ENCODE peak calls at places on chromosomes 2 and 18, in four cellular contexts. Y is effector CD4-positive, alpha-beta T cell; E is activated CD8-positive, alpha-beta memory T cell treated with anti-CD3 and anti-CD28 coated beads for 4 hours; V is EL. B is an unnamed sample.
A peak's percentile ranks its signal among the peaks of the same experiment; 100 is the strongest.

GRCh38 chr18:79596451-79597175 is 83.0 kb upstream of the CTDP1 start:
- DNase-seq in Y (no peak), E (no peak), V (no peak), B (peak; percentile 61)

GRCh38 chr2:239831272-239831731 is 193.8 kb downstream of the NDUFA10 start:
- DNase-seq in Y (no peak), E (no peak), V (peak; percentile 4), B (no peak)

GRCh38 chr2:38037325-38037724 is 38.6 kb downstream of the CYP1B1 start:
- DNase-seq in E (no peak), Y (no peak), V (peak; percentile 18), B (no peak)

GRCh38 chr2:36667931-36668330 is 28.6 kb upstream of the VIT start:
- DNase-seq in E (no peak), Y (no peak), V (no peak), B (no peak)

GRCh38 chr2:10279946-10280463 is 22.7 kb upstream of the HPCAL1 start:
- DNase-seq in V (no peak), E (no peak), Y (no peak), B (no peak)

GRCh38 chr2:227802882-227803281 is 10.8 kb upstream of the CCL20 start:
- DNase-seq in E (no peak), V (no peak), Y (no peak), B (no peak)

GRCh38 chr2:234823877-234824376 is 127.9 kb upstream of the SH3BP4 start:
- DNase-seq in E (no peak), Y (no peak), V (peak; percentile 93), B (no peak)

GRCh38 chr2:106658616-106659015 is 171.5 kb downstream of the CD8B2 start:
- DNase-seq in Y (no peak), V (no peak), E (no peak), B (no peak)

GRCh38 chr2:226643550-226644275 is 155.9 kb downstream of the IRS1 start:
- DNase-seq in Y (no peak), V (no peak), E (no peak), B (no peak)

GRCh38 chr18:73774836-73775509 is 372.7 kb downstream of the FBXO15 start:
- DNase-seq in V (no peak), Y (no peak), E (no peak), B (no peak)

GRCh38 chr2:54469484-54470053 is 13.4 kb downstream of the SPTBN1 start:
- DNase-seq in V (no peak), Y (no peak), E (no peak), B (no peak)

GRCh38 chr2:8229546-8229986 is 452.3 kb upstream of the ID2 start:
- DNase-seq in E (no peak), Y (no peak), V (peak; percentile 53), B (no peak)

GRCh38 chr2:112958428-112959108 is 19.2 kb upstream of the IL36G start:
- DNase-seq in E (no peak), V (peak; percentile 65), Y (peak; percentile 12), B (no peak)

GRCh38 chr2:219125225-219125885 is 35.3 kb downstream of the NHEJ1 start:
- DNase-seq in Y (no peak), E (no peak), V (peak; percentile 89), B (no peak)

GRCh38 chr2:26285931-26286330 is 41.2 kb downstream of the HADHB start:
- DNase-seq in V (no peak), E (no peak), Y (no peak), B (no peak)

GRCh38 chr2:231068525-231069222 is 12.0 kb downstream of the PSMD1 start:
- DNase-seq in V (peak; percentile 60), E (no peak), Y (no peak), B (no peak)

GRCh38 chr2:222568866-222569265 is 87.0 kb downstream of the FARSB start:
- DNase-seq in V (peak; percentile 32), Y (no peak), E (no peak), B (no peak)

GRCh38 chr2:239143858-239144712 is 256.7 kb downstream of the HDAC4 start:
- DNase-seq in V (peak; percentile 35), Y (peak; percentile 13), E (no peak), B (peak; percentile 72)

GRCh38 chr18:58402247-58402646 is 226.6 kb downstream of the ALPK2 start:
- DNase-seq in Y (no peak), V (no peak), E (no peak), B (no peak)

GRCh38 chr2:25215948-25216679 is 47.7 kb upstream of the POMC start:
- DNase-seq in Y (peak; percentile 71), V (peak; percentile 52), E (peak; percentile 77), B (no peak)

GRCh38 chr18:49862656-49863385 is 49.5 kb upstream of the ACAA2 start:
- DNase-seq in E (no peak), Y (no peak), V (no peak), B (no peak)

GRCh38 chr2:84906108-84906899 is 848 bp downstream of the TMSB10 start:
- DNase-seq in E (no peak), V (no peak), Y (no peak), B (no peak)

GRCh38 chr18:5173216-5173615 is 23.8 kb downstream of the AKAIN1 start:
- DNase-seq in V (no peak), Y (no peak), E (no peak), B (no peak)

GRCh38 chr18:58135806-58136331 is 91.8 kb downstream of the NEDD4L start:
- DNase-seq in Y (no peak), E (no peak), V (peak; percentile 80), B (no peak)

B was measured in chondrocyte.